ENCODE peak calls at places on chromosome 16, in six cellular contexts. K is Caki2, G is T-helper 2 cell, B is mucosa of descending colon, C is M059J, S is cerebellar cortex. J is an unnamed sample.

GRCh38 chr16:90043526-90043925 is 24.3 kb upstream of the DBNDD1 start:
- DNase-seq in K (no peak), C (no peak), G (no peak), S (no peak), B (no peak), J (no peak)

GRCh38 chr16:89194340-89195311 is 5.7 kb downstream of the SLC22A31 start:
- DNase-seq in G (no peak), K (no peak), C (no peak), S (no peak), B (peak), J (no peak)

GRCh38 chr16:26598061-26598460 is 468.7 kb upstream of the C16orf82 start:
- DNase-seq in C (peak), K (no peak), B (no peak), G (no peak), S (no peak), J (peak)

GRCh38 chr16:12213180-12213579 is 236.6 kb downstream of the SNX29 start:
- DNase-seq in S (no peak), C (no peak), G (no peak), K (no peak), B (no peak), J (no peak)

GRCh38 chr16:64841071-64841470 is 280.8 kb downstream of the CDH11 start:
- DNase-seq in G (no peak), C (no peak), K (no peak), B (no peak), S (no peak), J (no peak)

GRCh38 chr16:13435873-13436474 is 484.0 kb upstream of the ERCC4 start:
- DNase-seq in C (peak), B (no peak), S (no peak), G (no peak), K (peak), J (peak)

GRCh38 chr16:9033125-9033830 is 58.2 kb upstream of the HAPSTR1 start:
- DNase-seq in C (peak), S (peak), G (no peak), K (no peak), B (no peak), J (peak)

GRCh38 chr16:85055503-85056210 is 28.1 kb downstream of the KIAA0513 start:
- DNase-seq in K (no peak), C (peak), S (no peak), B (peak), G (no peak), J (peak)

GRCh38 chr16:11004957-11005610 is 60.7 kb downstream of the CLEC16A start:
- DNase-seq in S (no peak), K (no peak), G (no peak), B (no peak), C (peak), J (peak)

GRCh38 chr16:87339086-87339723 is 22.0 kb upstream of the C16orf95 start:
- DNase-seq in G (no peak), K (no peak), C (no peak), S (no peak), B (peak), J (peak)

GRCh38 chr16:84082110-84082509 is 34.6 kb downstream of the MBTPS1 start:
- DNase-seq in B (no peak), G (no peak), K (no peak), S (no peak), C (no peak), J (no peak)

GRCh38 chr16:11582157-11582814 is 4.4 kb downstream of the LITAF start:
- DNase-seq in S (no peak), K (no peak), C (no peak), G (no peak), B (no peak), J (no peak)

GRCh38 chr16:10966129-10966528 is 21.8 kb downstream of the CLEC16A start:
- DNase-seq in K (no peak), G (no peak), S (no peak), B (no peak), C (no peak), J (no peak)

GRCh38 chr16:56915311-56916105 is 16.4 kb upstream of the HERPUD1 start:
- DNase-seq in K (no peak), G (no peak), S (no peak), C (no peak), B (no peak), J (no peak)

GRCh38 chr16:3182608-3183444 is 5.2 kb upstream of the OR1F1 start:
- DNase-seq in C (peak), S (peak), K (peak), G (no peak), B (no peak), J (peak)

GRCh38 chr16:86942469-86943175 is 364.3 kb downstream of the FOXL1 start:
- DNase-seq in K (no peak), C (peak), G (no peak), S (no peak), B (no peak), J (no peak)

GRCh38 chr16:3945751-3946603 is 65.5 kb upstream of the CREBBP start:
- DNase-seq in C (peak), B (no peak), K (peak), S (no peak), G (no peak), J (peak)

GRCh38 chr16:85717393-85718152 is 28.8 kb upstream of the GINS2 start:
- DNase-seq in S (peak), B (peak), G (no peak), C (peak), K (peak), J (peak)

GRCh38 chr16:84599528-84600202 is 18.2 kb downstream of the COTL1 start:
- DNase-seq in K (no peak), B (peak), G (no peak), C (peak), S (peak), J (peak)

GRCh38 chr16:4944333-4945281 is 7.7 kb upstream of the PPL start:
- DNase-seq in C (peak), B (peak), S (peak), K (peak), G (no peak), J (peak)